ENCODE peak calls at places on chromosomes 2 and 18, in eight cellular contexts. One of them, this sample, is unnamed.

GRCh38 chr2:109659356-109660045 is 45.3 kb downstream of the SOWAHC start:
- DNase-seq in HCT116: no peak
- DNase-seq in GM23338: no peak
- DNase-seq in MM.1S: no peak
- DNase-seq in SK-N-SH: no peak
- DNase-seq in GM23248: no peak
- DNase-seq in PC-3: no peak
- DNase-seq in neural progenitor cell: peak; percentile 42
- DNase-seq in this sample: no peak

GRCh38 chr18:1308686-1309085 is 404.0 kb downstream of the ADCYAP1 start:
- DNase-seq in GM23338: no peak
- DNase-seq in SK-N-SH: no peak
- DNase-seq in HCT116: no peak
- DNase-seq in PC-3: no peak
- DNase-seq in neural progenitor cell: no peak
- DNase-seq in GM23248: no peak
- DNase-seq in MM.1S: no peak
- DNase-seq in this sample: no peak

GRCh38 chr18:48186084-48186798 is 222.9 kb downstream of the ZBTB7C start:
- DNase-seq in PC-3: no peak
- DNase-seq in MM.1S: no peak
- DNase-seq in neural progenitor cell: peak; percentile 73
- DNase-seq in HCT116: no peak
- DNase-seq in GM23338: peak; percentile 36
- DNase-seq in GM23248: no peak
- DNase-seq in SK-N-SH: peak; percentile 67
- DNase-seq in this sample: peak; percentile 34

GRCh38 chr2:128395196-128395595 is 76.5 kb upstream of the HS6ST1 start:
- DNase-seq in GM23338: no peak
- DNase-seq in SK-N-SH: peak; percentile 17
- DNase-seq in GM23248: no peak
- DNase-seq in HCT116: no peak
- DNase-seq in PC-3: no peak
- DNase-seq in MM.1S: no peak
- DNase-seq in neural progenitor cell: no peak
- DNase-seq in this sample: no peak

GRCh38 chr2:105746177-105747080 is 1.7 kb downstream of the NCK2 start:
- DNase-seq in MM.1S: peak; percentile 89
- DNase-seq in SK-N-SH: peak; percentile 33
- DNase-seq in HCT116: no peak
- DNase-seq in neural progenitor cell: peak; percentile 76
- DNase-seq in PC-3: peak; percentile 50
- DNase-seq in GM23248: no peak
- DNase-seq in GM23338: peak; percentile 89
- DNase-seq in this sample: peak; percentile 86

GRCh38 chr18:79483971-79484491 is 88.3 kb downstream of the NFATC1 start:
- DNase-seq in neural progenitor cell: no peak
- DNase-seq in HCT116: no peak
- DNase-seq in GM23248: no peak
- DNase-seq in SK-N-SH: no peak
- DNase-seq in PC-3: no peak
- DNase-seq in MM.1S: no peak
- DNase-seq in GM23338: no peak
- DNase-seq in this sample: no peak

GRCh38 chr2:45237128-45237527 is 227.9 kb upstream of the SIX2 start:
- DNase-seq in GM23248: no peak
- DNase-seq in GM23338: no peak
- DNase-seq in HCT116: no peak
- DNase-seq in PC-3: no peak
- DNase-seq in MM.1S: no peak
- DNase-seq in SK-N-SH: no peak
- DNase-seq in neural progenitor cell: no peak
- DNase-seq in this sample: no peak

GRCh38 chr18:46161721-46162421 is 57.7 kb downstream of the HAUS1 start:
- DNase-seq in PC-3: no peak
- DNase-seq in SK-N-SH: no peak
- DNase-seq in MM.1S: no peak
- DNase-seq in GM23338: no peak
- DNase-seq in HCT116: no peak
- DNase-seq in neural progenitor cell: no peak
- DNase-seq in GM23248: no peak
- DNase-seq in this sample: no peak

GRCh38 chr2:21059885-21060610 is 16.2 kb upstream of the APOB start:
- DNase-seq in SK-N-SH: no peak
- DNase-seq in GM23338: no peak
- DNase-seq in GM23248: no peak
- DNase-seq in MM.1S: peak; percentile 27
- DNase-seq in neural progenitor cell: no peak
- DNase-seq in PC-3: no peak
- DNase-seq in HCT116: no peak
- DNase-seq in this sample: no peak

GRCh38 chr2:64770137-64770780 is 116.5 kb upstream of the SERTAD2 start:
- DNase-seq in PC-3: peak; percentile 69
- DNase-seq in GM23338: no peak
- DNase-seq in MM.1S: no peak
- DNase-seq in GM23248: peak; percentile 61
- DNase-seq in HCT116: no peak
- DNase-seq in neural progenitor cell: no peak
- DNase-seq in SK-N-SH: no peak
- DNase-seq in this sample: no peak

GRCh38 chr2:207847807-207848544 is 78.3 kb upstream of the FZD5 start:
- DNase-seq in GM23338: peak; percentile 47
- DNase-seq in HCT116: no peak
- DNase-seq in SK-N-SH: no peak
- DNase-seq in MM.1S: no peak
- DNase-seq in GM23248: peak; percentile 28
- DNase-seq in neural progenitor cell: peak; percentile 72
- DNase-seq in PC-3: peak; percentile 84
- DNase-seq in this sample: peak; percentile 65

GRCh38 chr2:137050949-137051348 is 285.6 kb downstream of the THSD7B start:
- DNase-seq in PC-3: peak; percentile 30
- DNase-seq in MM.1S: peak; percentile 12
- DNase-seq in HCT116: no peak
- DNase-seq in SK-N-SH: peak; percentile 7
- DNase-seq in GM23338: peak; percentile 47
- DNase-seq in GM23248: peak; percentile 17
- DNase-seq in neural progenitor cell: peak; percentile 19
- DNase-seq in this sample: no peak

GRCh38 chr18:36025025-36025424 is 42.3 kb downstream of the RPRD1A start:
- DNase-seq in PC-3: no peak
- DNase-seq in SK-N-SH: no peak
- DNase-seq in GM23248: peak; percentile 10
- DNase-seq in MM.1S: no peak
- DNase-seq in GM23338: no peak
- DNase-seq in HCT116: no peak
- DNase-seq in neural progenitor cell: no peak
- DNase-seq in this sample: no peak

DNA sequence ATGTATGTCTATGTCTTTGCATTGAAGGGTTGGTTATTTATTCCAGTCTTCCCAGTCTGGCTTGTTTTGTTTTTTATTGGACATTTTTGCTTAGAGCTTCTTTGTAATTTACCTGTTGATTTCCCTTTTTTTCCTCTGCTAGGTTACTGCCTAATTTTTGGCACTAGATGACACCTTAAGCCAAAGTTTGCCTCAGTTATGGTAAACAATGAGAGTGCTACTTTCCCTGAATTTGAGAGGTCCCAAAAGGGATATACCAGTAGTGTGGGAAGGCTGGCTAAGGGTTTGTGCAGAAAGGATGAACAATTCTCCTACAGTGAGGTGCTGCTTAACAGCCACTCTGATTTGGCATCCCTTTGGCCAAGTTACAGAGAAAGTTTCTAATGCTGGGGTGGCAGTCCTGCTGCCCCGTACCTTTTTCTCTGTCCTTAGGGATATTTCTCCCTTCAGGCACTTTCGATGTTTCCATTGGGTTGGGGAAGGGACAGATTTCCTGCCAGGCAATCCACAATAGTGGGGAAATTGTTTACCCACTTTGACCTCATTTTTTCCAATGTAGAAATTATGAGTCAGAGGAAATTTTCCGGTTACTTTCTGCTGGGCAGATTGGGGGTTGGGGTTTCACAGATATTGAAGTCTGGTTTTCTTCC is 354.9 kb downstream of the PTPRM start:
- DNase-seq in HCT116: peak; percentile 54
- DNase-seq in MM.1S: no peak
- DNase-seq in SK-N-SH: no peak
- DNase-seq in neural progenitor cell: no peak
- DNase-seq in GM23248: peak; percentile 79
- DNase-seq in PC-3: peak; percentile 97
- DNase-seq in GM23338: no peak
- DNase-seq in this sample: peak; percentile 39
- TF ChIP-seq EZH2phosphoT487 in HCT116: no peak
- TF ChIP-seq EZH2phosphoT487 in MM.1S: no peak
- TF ChIP-seq EZH2phosphoT487 in SK-N-SH: no peak
- TF ChIP-seq EZH2phosphoT487 in neural progenitor cell: no peak
- TF ChIP-seq EZH2phosphoT487 in GM23248: no peak
- TF ChIP-seq EZH2phosphoT487 in PC-3: no peak
- TF ChIP-seq EZH2phosphoT487 in GM23338: no peak
- TF ChIP-seq EZH2phosphoT487 in this sample: no peak

DNA sequence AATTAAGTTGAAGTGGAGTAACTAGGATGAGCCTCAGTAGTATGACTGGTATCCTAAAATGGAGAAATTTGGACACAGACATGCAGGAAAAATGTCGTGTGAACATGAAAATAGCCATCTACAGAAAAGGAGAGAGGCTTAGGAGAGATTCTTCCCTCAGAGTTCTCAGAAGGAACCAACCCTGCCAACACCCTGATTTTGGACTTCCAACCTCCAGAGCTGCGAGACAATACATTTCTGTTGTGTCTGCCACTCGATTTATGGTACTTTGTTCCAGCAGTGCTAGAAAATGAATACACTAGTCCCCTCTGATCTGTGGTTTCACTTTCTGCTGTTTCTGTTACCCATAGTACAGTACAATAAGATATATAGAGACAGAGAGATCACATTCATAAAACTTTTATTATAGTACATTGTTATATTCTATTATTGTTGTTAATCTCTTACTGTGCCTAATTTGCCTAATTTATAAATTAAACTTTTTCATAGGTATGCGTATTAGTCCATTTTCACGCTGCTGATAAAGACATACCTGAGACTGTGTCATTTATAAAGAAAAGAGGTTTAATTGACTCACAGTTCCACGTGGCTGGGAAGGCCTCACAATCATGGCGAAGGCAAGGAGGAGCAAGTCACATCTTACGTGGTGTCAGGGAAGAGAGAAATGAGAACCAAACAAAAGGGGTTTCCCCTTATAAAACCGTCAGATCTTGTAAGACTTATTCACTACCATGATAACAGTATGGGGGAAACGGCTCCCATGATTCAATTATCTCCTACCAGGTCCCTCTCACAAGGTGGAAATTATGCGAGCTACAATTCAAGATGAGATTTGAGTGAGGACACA is 41.3 kb downstream of the PLEKHA3 start:
- DNase-seq in neural progenitor cell: no peak
- DNase-seq in SK-N-SH: no peak
- DNase-seq in GM23338: no peak
- DNase-seq in MM.1S: no peak
- DNase-seq in HCT116: no peak
- DNase-seq in GM23248: no peak
- DNase-seq in PC-3: no peak
- DNase-seq in this sample: no peak
- H3K27me3 ChIP-seq in neural progenitor cell: no peaks in the 10 kb centered on the region
- H3K27me3 ChIP-seq in SK-N-SH: no peaks in the 10 kb centered on the region
- H3K27me3 ChIP-seq in GM23338: no peaks in the 10 kb centered on the region
- H3K27me3 ChIP-seq in MM.1S: no peaks in the 10 kb centered on the region
- H3K27me3 ChIP-seq in HCT116: no peaks in the 10 kb centered on the region
- H3K27me3 ChIP-seq in GM23248: no peaks in the 10 kb centered on the region
- H3K27me3 ChIP-seq in PC-3: no peaks in the 10 kb centered on the region
- H3K27me3 ChIP-seq in this sample: no peaks in the 10 kb centered on the region

GRCh38 chr2:217124050-217124449 is 264.2 kb upstream of the TNP1 start:
- DNase-seq in HCT116: no peak
- DNase-seq in PC-3: no peak
- DNase-seq in GM23248: no peak
- DNase-seq in neural progenitor cell: no peak
- DNase-seq in SK-N-SH: no peak
- DNase-seq in GM23338: no peak
- DNase-seq in MM.1S: no peak
- DNase-seq in this sample: no peak

GRCh38 chr2:217120429-217120828 is 260.6 kb upstream of the TNP1 start:
- DNase-seq in GM23248: no peak
- DNase-seq in MM.1S: no peak
- DNase-seq in HCT116: no peak
- DNase-seq in PC-3: no peak
- DNase-seq in SK-N-SH: no peak
- DNase-seq in neural progenitor cell: no peak
- DNase-seq in GM23338: no peak
- DNase-seq in this sample: no peak

GRCh38 chr2:217118559-217118958 is 258.7 kb upstream of the TNP1 start:
- DNase-seq in GM23248: no peak
- DNase-seq in HCT116: no peak
- DNase-seq in SK-N-SH: no peak
- DNase-seq in GM23338: no peak
- DNase-seq in MM.1S: no peak
- DNase-seq in neural progenitor cell: no peak
- DNase-seq in PC-3: no peak
- DNase-seq in this sample: no peak

GRCh38 chr2:217125004-217125403 is 265.1 kb upstream of the TNP1 start:
- DNase-seq in MM.1S: no peak
- DNase-seq in neural progenitor cell: no peak
- DNase-seq in GM23338: no peak
- DNase-seq in HCT116: no peak
- DNase-seq in GM23248: no peak
- DNase-seq in SK-N-SH: no peak
- DNase-seq in PC-3: no peak
- DNase-seq in this sample: no peak

GRCh38 chr2:217121565-217121964 is 261.7 kb upstream of the TNP1 start:
- DNase-seq in neural progenitor cell: no peak
- DNase-seq in SK-N-SH: no peak
- DNase-seq in HCT116: no peak
- DNase-seq in PC-3: no peak
- DNase-seq in MM.1S: no peak
- DNase-seq in GM23248: no peak
- DNase-seq in GM23338: no peak
- DNase-seq in this sample: no peak
- TF ChIP-seq EZH2phosphoT487 in neural progenitor cell: no peak
- TF ChIP-seq EZH2phosphoT487 in SK-N-SH: no peak
- TF ChIP-seq EZH2phosphoT487 in HCT116: no peak
- TF ChIP-seq EZH2phosphoT487 in PC-3: no peak
- TF ChIP-seq EZH2phosphoT487 in MM.1S: no peak
- TF ChIP-seq EZH2phosphoT487 in GM23248: no peak
- TF ChIP-seq EZH2phosphoT487 in GM23338: no peak
- TF ChIP-seq EZH2phosphoT487 in this sample: no peak

DNA sequence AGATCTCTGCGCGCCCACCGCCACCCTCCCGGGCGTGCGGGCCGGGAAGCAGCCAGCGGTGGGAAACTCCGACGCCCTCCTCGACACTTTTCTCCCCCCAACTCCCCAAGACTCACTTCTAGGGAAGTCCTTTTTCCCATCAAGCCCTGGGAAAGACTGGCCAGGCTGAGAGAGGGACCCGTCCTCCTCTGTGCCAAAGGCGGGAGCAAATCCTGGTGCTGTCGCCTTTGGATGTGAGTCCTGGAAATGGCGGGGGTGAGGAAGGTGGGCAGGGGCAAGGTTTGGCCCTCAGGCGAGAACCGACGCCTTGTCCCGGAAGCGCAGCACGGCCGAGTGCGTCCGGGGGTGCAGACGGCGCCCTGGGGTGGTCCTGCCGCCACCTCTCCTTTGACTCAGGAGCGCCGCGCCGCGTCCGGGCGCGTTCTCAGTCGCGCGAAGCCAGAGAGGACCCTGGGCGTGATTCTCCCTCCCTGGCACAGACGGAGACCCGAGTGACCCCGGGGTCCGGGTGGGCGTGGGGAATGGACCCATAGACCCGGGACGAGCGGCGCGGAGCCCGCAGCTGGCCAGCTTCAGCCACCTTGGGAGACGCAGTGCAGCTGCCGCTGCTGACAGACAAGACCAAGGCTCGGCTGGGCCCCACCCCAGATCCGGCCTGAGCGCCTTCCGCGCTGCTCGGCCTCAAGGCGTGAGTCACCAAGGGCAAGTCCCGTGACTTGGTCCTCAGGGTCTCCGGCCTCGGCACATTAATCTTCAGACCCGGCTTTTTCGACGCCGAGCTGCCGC is 3.5 kb upstream of the LBX2 start:
- DNase-seq in GM23248: peak; percentile 93
- DNase-seq in PC-3: no peak
- DNase-seq in GM23338: peak; percentile 73
- DNase-seq in neural progenitor cell: peak; percentile 54
- DNase-seq in HCT116: peak; percentile 57
- DNase-seq in SK-N-SH: peak; percentile 30
- DNase-seq in MM.1S: peak; percentile 58
- DNase-seq in this sample: peak; percentile 92
- H3K27me3 ChIP-seq in GM23248: no peaks in the 10 kb centered on the region
- H3K27me3 ChIP-seq in PC-3: no peaks in the 10 kb centered on the region
- H3K27me3 ChIP-seq in GM23338: peaks cover 92% of the 10 kb centered on the region
- H3K27me3 ChIP-seq in neural progenitor cell: peaks cover 82% of the 10 kb centered on the region
- H3K27me3 ChIP-seq in HCT116: no peaks in the 10 kb centered on the region
- H3K27me3 ChIP-seq in SK-N-SH: no peaks in the 10 kb centered on the region
- H3K27me3 ChIP-seq in MM.1S: peaks cover 22% of the 10 kb centered on the region
- H3K27me3 ChIP-seq in this sample: peaks cover 35% of the 10 kb centered on the region

This sample was measured in hepatocyte.